ENCODE peak calls at places on chromosomes 1 and 21, in six cellular contexts. A, P, E, L, I and Y are unnamed samples.

GRCh38 chr1:185917646-185918045 is 183.5 kb downstream of the HMCN1 start:
- DNase-seq in A (no peak), P (no peak), E (no peak), L (peak; percentile 50), I (no peak), Y (no peak)

GRCh38 chr1:113255728-113256347 is 134.5 kb upstream of the MAGI3 start:
- DNase-seq in A (no peak), P (peak; percentile 89), E (peak; percentile 51), L (no peak), I (no peak), Y (no peak)

GRCh38 chr1:178953034-178953433 is 72.7 kb upstream of the FAM20B start:
- DNase-seq in A (no peak), P (no peak), E (no peak), L (no peak), I (no peak), Y (no peak)

GRCh38 chr1:41955461-41956159 is 36.9 kb upstream of the HIVEP3 start:
- DNase-seq in A (no peak), P (no peak), E (no peak), L (peak; percentile 84), I (no peak), Y (no peak)

GRCh38 chr1:201267481-201268229 is 15.7 kb upstream of the PKP1 start:
- DNase-seq in A (peak; percentile 68), P (no peak), E (no peak), L (no peak), I (no peak), Y (no peak)

GRCh38 chr1:204990059-204990664 is 52.9 kb upstream of the CNTN2 start:
- DNase-seq in A (no peak), P (no peak), E (no peak), L (no peak), I (no peak), Y (no peak)

GRCh38 chr1:115781343-115781742 is 12.8 kb upstream of the CASQ2 start:
- DNase-seq in A (no peak), P (no peak), E (no peak), L (no peak), I (no peak), Y (no peak)

GRCh38 chr1:109214695-109215623 is 1.2 kb downstream of the SARS1 start:
- DNase-seq in A (no peak), P (peak; percentile 25), E (peak; percentile 59), L (peak; percentile 74), I (no peak), Y (peak; percentile 75)

GRCh38 chr21:39367783-39368182 is 18.9 kb upstream of the HMGN1 start:
- DNase-seq in A (no peak), P (no peak), E (no peak), L (no peak), I (no peak), Y (no peak)
- TF ChIP-seq POLR2AphosphoS5 in A (no peak), P (no peak), E (no peak), L (no peak), I (no peak), Y (no peak)

GRCh38 chr21:38986460-38987395 is 181.0 kb downstream of the ETS2 start:
- DNase-seq in A (no peak), P (no peak), E (no peak), L (no peak), I (no peak), Y (no peak)

GRCh38 chr21:38983560-38983959 is 177.8 kb downstream of the ETS2 start:
- DNase-seq in A (no peak), P (no peak), E (no peak), L (no peak), I (no peak), Y (no peak)

GRCh38 chr21:38985423-38986378 is 180.0 kb downstream of the ETS2 start:
- DNase-seq in A (peak; percentile 91), P (peak; percentile 61), E (peak; percentile 59), L (no peak), I (peak; percentile 92), Y (no peak)

GRCh38 chr21:38984568-38984967 is 178.8 kb downstream of the ETS2 start:
- DNase-seq in A (no peak), P (no peak), E (no peak), L (no peak), I (no peak), Y (no peak)

DNA sequence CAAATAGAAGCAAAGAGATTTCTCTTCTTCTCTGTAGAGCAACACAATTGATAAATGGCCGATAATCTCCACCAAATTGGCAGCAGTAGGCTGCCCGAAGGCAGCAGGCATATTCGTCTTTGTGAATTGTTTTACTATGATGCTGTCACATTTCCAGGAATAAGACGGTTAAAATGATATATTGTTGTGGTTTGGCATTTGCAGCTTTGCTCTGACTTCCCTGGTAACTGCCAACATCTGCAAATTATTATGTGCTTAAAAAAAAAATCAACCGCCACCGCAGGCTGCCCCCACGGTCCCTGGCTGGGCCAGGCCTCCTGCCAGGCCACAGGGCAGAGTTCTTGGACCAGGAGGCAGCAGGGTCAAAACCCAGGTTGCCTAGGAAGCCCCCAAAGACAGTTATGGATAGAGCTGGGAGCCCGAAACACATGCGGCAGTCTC is 179.3 kb downstream of the ETS2 start:
- DNase-seq in A (no peak), P (no peak), E (no peak), L (peak; percentile 80), I (no peak), Y (no peak)
- TF ChIP-seq POLR2AphosphoS5 in A (no peak), P (peak; percentile 31), E (no peak), L (no peak), I (no peak), Y (no peak)

GRCh38 chr21:29650561-29651022 is 289.2 kb downstream of the GRIK1 start:
- DNase-seq in A (no peak), P (no peak), E (no peak), L (no peak), I (no peak), Y (no peak)
- TF ChIP-seq POLR2AphosphoS5 in A (no peak), P (no peak), E (no peak), L (no peak), I (no peak), Y (no peak)

GRCh38 chr1:27001570-27002360 is 8.3 kb downstream of the TRNP1 start:
- DNase-seq in A (no peak), P (no peak), E (no peak), L (no peak), I (no peak), Y (no peak)
- TF ChIP-seq POLR2AphosphoS5 in A (no peak), P (no peak), E (no peak), L (no peak), I (peak; percentile 72), Y (no peak)

GRCh38 chr1:218249757-218250156 is 35.3 kb upstream of the RRP15 start:
- DNase-seq in A (no peak), P (no peak), E (no peak), L (no peak), I (no peak), Y (no peak)
- TF ChIP-seq POLR2AphosphoS5 in A (no peak), P (no peak), E (no peak), L (no peak), I (no peak), Y (no peak)

DNA sequence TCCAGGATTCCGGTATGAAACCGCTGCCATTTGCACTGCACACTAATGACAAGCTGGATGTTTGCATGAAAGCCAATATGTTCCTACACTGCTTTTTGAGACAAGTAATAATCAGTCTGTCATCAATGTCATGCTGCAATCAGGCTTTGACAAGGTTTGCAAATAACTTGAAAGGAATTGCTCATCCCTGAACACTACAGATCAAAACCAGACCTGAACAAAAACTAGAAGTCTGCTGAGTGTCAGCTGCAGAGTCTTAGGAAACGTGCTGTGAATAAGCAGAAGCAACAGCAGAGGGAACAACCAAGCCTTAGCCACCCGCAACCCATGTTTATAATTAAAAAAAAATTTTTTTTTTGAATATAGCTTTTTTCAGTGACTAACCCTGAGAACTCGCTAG is 720.7 kb upstream of the CXADR start:
- DNase-seq in A (no peak), P (no peak), E (no peak), L (no peak), I (no peak), Y (no peak)
- TF ChIP-seq POLR2AphosphoS5 in A (no peak), P (no peak), E (no peak), L (no peak), I (no peak), Y (no peak)

GRCh38 chr1:118563969-118564951 is 379.2 kb upstream of the SPAG17 start:
- DNase-seq in A (no peak), P (no peak), E (no peak), L (no peak), I (no peak), Y (no peak)
- TF ChIP-seq POLR2AphosphoS5 in A (no peak), P (no peak), E (no peak), L (no peak), I (no peak), Y (no peak)

GRCh38 chr1:156721131-156721924 is 6.9 kb upstream of the METTL25B start:
- DNase-seq in A (no peak), P (no peak), E (no peak), L (no peak), I (no peak), Y (no peak)
- TF ChIP-seq POLR2AphosphoS5 in A (no peak), P (no peak), E (no peak), L (no peak), I (no peak), Y (no peak)

DNA sequence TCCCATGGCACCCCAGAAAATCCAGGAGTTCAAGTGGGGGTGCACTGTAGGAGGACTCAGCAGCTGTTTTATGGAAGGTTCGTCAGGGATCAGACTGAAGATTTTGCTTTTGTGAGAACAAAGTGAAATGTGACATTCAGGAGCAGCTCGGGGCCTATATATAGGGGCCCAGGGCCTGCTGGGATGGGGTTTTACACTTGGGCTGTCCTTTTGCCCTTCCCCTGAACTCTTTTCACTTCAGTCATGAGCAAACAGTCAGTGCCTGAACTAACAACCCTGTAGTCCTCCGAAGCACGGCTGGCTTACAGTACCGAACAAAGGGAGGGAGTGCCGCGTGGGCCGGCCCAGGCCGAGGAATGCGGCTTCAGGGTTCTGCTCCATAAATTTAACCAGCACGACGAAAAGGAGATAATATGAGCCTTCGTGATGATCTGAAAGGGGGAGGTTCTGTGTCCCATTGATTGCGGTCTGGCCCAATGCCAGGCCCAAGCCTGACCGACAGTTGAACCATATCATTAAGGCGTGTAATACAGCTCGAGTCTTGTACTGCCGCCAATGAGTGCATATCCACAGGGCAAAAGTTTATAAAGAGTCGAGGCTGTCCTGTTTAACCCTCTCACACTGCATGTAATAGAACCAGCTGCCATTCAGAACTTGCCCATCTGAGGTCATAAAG is 139.9 kb downstream of the DHRS3 start:
- DNase-seq in A (peak; percentile 89), P (peak; percentile 94), E (peak; percentile 90), L (peak; percentile 96), I (no peak), Y (peak; percentile 70)
- TF ChIP-seq POLR2AphosphoS5 in A (no peak), P (peak; percentile 96), E (peak; percentile 83), L (peak; percentile 80), I (peak; percentile 75), Y (peak; percentile 65)